ENCODE peak calls at places on chromosomes 6 and 20, in six cellular contexts. C is stimulated activated CD8-positive, alpha-beta memory T cell treated with anti-CD3 and anti-CD28 coated beads, Interleukin-2, amount 100 ng/mL, for 1 hour; U is NCI-H2081; S is HEK293T; B is ACHN; Q is stomach. K is an unnamed sample.
A peak's percentile ranks its signal among the peaks of the same experiment; 100 is the strongest.

GRCh38 chr6:162849269-162849668 is 121.5 kb downstream of the PACRG start:
- DNase-seq in C (no peak), U (no peak), S (no peak), B (no peak), Q (no peak), K (no peak)

GRCh38 chr20:18645851-18646250 is 58.0 kb downstream of the DTD1 start:
- DNase-seq in C (no peak), U (no peak), S (no peak), B (no peak), Q (no peak), K (no peak)

GRCh38 chr20:13638162-13638495 is 603 bp downstream of the TASP1 start:
- DNase-seq in C (no peak), U (peak; percentile 43), S (peak; percentile 48), B (peak; percentile 15), Q (no peak), K (no peak)

GRCh38 chr6:134544737-134545136 is 226.8 kb upstream of the SGK1 start:
- DNase-seq in C (no peak), U (no peak), S (no peak), B (no peak), Q (no peak), K (no peak)

GRCh38 chr6:161443868-161444267 is 170.0 kb upstream of the AGPAT4 start:
- DNase-seq in C (no peak), U (peak; percentile 15), S (peak; percentile 20), B (no peak), Q (no peak), K (no peak)

GRCh38 chr20:50270569-50270968 is 79.9 kb downstream of the CEBPB start:
- DNase-seq in C (no peak), U (no peak), S (no peak), B (no peak), Q (no peak), K (no peak)

GRCh38 chr6:4676016-4676415 is 100.2 kb upstream of the CDYL start:
- DNase-seq in C (no peak), U (no peak), S (no peak), B (no peak), Q (no peak), K (no peak)

GRCh38 chr6:1789092-1789491 is 179.4 kb downstream of the FOXC1 start:
- DNase-seq in C (no peak), U (no peak), S (no peak), B (no peak), Q (no peak), K (no peak)

GRCh38 chr6:18528084-18528743 is 141.1 kb downstream of the RNF144B start:
- DNase-seq in C (no peak), U (peak; percentile 36), S (no peak), B (peak; percentile 40), Q (no peak), K (no peak)

GRCh38 chr20:25389381-25389857 is 1.2 kb downstream of the ABHD12 start:
- DNase-seq in C (no peak), U (no peak), S (peak; percentile 15), B (peak; percentile 29), Q (no peak), K (no peak)

GRCh38 chr6:11069760-11070159 is 23.9 kb upstream of the SMIM13 start:
- DNase-seq in C (no peak), U (no peak), S (no peak), B (no peak), Q (no peak), K (no peak)

GRCh38 chr6:162090734-162091133 is 636.8 kb downstream of the PRKN start:
- DNase-seq in C (no peak), U (no peak), S (no peak), B (peak; percentile 97), Q (no peak), K (no peak)

GRCh38 chr6:32972353-32973143 is 4.2 kb downstream of the BRD2 start:
- DNase-seq in C (peak; percentile 35), U (no peak), S (no peak), B (no peak), Q (no peak), K (no peak)

GRCh38 chr6:110342759-110343158 is 15.4 kb downstream of the METTL24 start:
- DNase-seq in C (no peak), U (no peak), S (no peak), B (no peak), Q (no peak), K (no peak)

GRCh38 chr6:54252496-54252895 is 55.7 kb upstream of the TINAG start:
- DNase-seq in C (no peak), U (no peak), S (no peak), B (no peak), Q (no peak), K (no peak)

GRCh38 chr6:25229671-25230321 is 49.4 kb upstream of the CARMIL1 start:
- DNase-seq in C (no peak), U (no peak), S (no peak), B (peak; percentile 50), Q (no peak), K (no peak)

GRCh38 chr6:98633886-98634285 is 200.5 kb upstream of the POU3F2 start:
- DNase-seq in C (no peak), U (no peak), S (no peak), B (no peak), Q (no peak), K (no peak)

GRCh38 chr20:9088556-9088955 is 19.7 kb downstream of the PLCB4 start:
- DNase-seq in C (no peak), U (no peak), S (no peak), B (no peak), Q (no peak), K (no peak)

K was measured in esophagus squamous epithelium.